ENCODE peak calls at places on chromosomes 4 and X, in eight cellular contexts. B is Peyer's patch, S is heart right ventricle, W is fibroblast of lung, F is RWPE2, X is upper lobe of right lung, L is gastrocnemius medialis, R is endodermal cell. A is an unnamed sample.

GRCh38 chrX:136819026-136819425 is 38.3 kb upstream of the ARHGEF6 start:
- DNase-seq in B (no peak), S (no peak), W (no peak), F (no peak), X (no peak), L (no peak), R (no peak), A (no peak)

GRCh38 chr4:2583517-2583916 is 47.1 kb downstream of the FAM193A start:
- DNase-seq in B (no peak), S (no peak), W (peak; percentile 25), F (no peak), X (no peak), L (no peak), R (no peak), A (no peak)

GRCh38 chr4:82905205-82905604 is 4.7 kb downstream of the THAP9 start:
- DNase-seq in B (no peak), S (no peak), W (peak; percentile 65), F (no peak), X (no peak), L (no peak), R (no peak), A (no peak)

GRCh38 chr4:3017504-3017903 is 54.1 kb downstream of the GRK4 start:
- DNase-seq in B (no peak), S (no peak), W (peak; percentile 72), F (no peak), X (no peak), L (no peak), R (no peak), A (no peak)

GRCh38 chrX:18871161-18871880 is 112.6 kb downstream of the PHKA2 start:
- DNase-seq in B (no peak), S (no peak), W (peak; percentile 17), F (no peak), X (no peak), L (no peak), R (no peak), A (peak; percentile 65)

GRCh38 chrX:153981231-153981630 is 8.7 kb downstream of the TMEM187 start:
- DNase-seq in B (no peak), S (no peak), W (no peak), F (no peak), X (no peak), L (no peak), R (no peak), A (no peak)

GRCh38 chrX:55135171-55135570 is 46.4 kb downstream of the PAGE2 start:
- DNase-seq in B (peak; percentile 73), S (peak; percentile 9), W (peak; percentile 13), F (no peak), X (no peak), L (peak; percentile 1), R (peak; percentile 54), A (peak; percentile 42)

GRCh38 chr4:189021831-189022230 is 882.6 kb downstream of the TRIML1 start:
- DNase-seq in B (no peak), S (no peak), W (peak; percentile 25), F (no peak), X (no peak), L (no peak), R (peak; percentile 59), A (peak; percentile 30)

GRCh38 chr4:39664828-39665731 is 26.4 kb upstream of the SMIM14 start:
- DNase-seq in B (no peak), S (no peak), W (peak; percentile 48), F (no peak), X (no peak), L (no peak), R (no peak), A (no peak)

GRCh38 chr4:184471872-184472539 is 2.3 kb downstream of the IRF2 start:
- DNase-seq in B (no peak), S (no peak), W (no peak), F (no peak), X (no peak), L (no peak), R (peak; percentile 59), A (peak; percentile 52)

GRCh38 chrX:56800801-56801200 is 71.8 kb downstream of the NBDY start:
- DNase-seq in B (peak; percentile 66), S (no peak), W (no peak), F (no peak), X (no peak), L (no peak), R (peak; percentile 55), A (no peak)

GRCh38 chr4:182875471-182875870 is 41.7 kb downstream of the DCTD start:
- DNase-seq in B (no peak), S (no peak), W (no peak), F (no peak), X (no peak), L (no peak), R (no peak), A (no peak)

GRCh38 chrX:9133426-9133825 is 99.5 kb upstream of the FAM9B start:
- DNase-seq in B (no peak), S (no peak), W (peak; percentile 73), F (no peak), X (no peak), L (no peak), R (no peak), A (no peak)

GRCh38 chrX:152735860-152736511 is 2.4 kb downstream of the MAGEA12 start:
- DNase-seq in B (peak; percentile 14), S (no peak), W (no peak), F (no peak), X (no peak), L (no peak), R (no peak), A (no peak)

GRCh38 chr4:47703964-47704363 is 133.9 kb downstream of the CORIN start:
- DNase-seq in B (no peak), S (no peak), W (no peak), F (no peak), X (no peak), L (no peak), R (no peak), A (no peak)

GRCh38 chr4:47703008-47703407 is 134.9 kb downstream of the CORIN start:
- DNase-seq in B (no peak), S (no peak), W (no peak), F (no peak), X (no peak), L (no peak), R (peak; percentile 57), A (no peak)

GRCh38 chr4:47701286-47701685 is 136.6 kb downstream of the CORIN start:
- DNase-seq in B (no peak), S (no peak), W (no peak), F (no peak), X (no peak), L (no peak), R (no peak), A (no peak)

GRCh38 chr4:47705326-47705981 is 132.4 kb downstream of the CORIN start:
- DNase-seq in B (no peak), S (no peak), W (peak; percentile 15), F (no peak), X (no peak), L (no peak), R (no peak), A (no peak)

GRCh38 chr4:47704693-47705325 is 133.1 kb downstream of the CORIN start:
- DNase-seq in B (no peak), S (peak; percentile 38), W (peak; percentile 3), F (no peak), X (no peak), L (no peak), R (peak; percentile 87), A (peak; percentile 77)
- TF ChIP-seq CTCF in B (peak; percentile 22), S (peak; percentile 52), W (peak; percentile 36), F (peak; percentile 47), X (peak; percentile 38), L (no peak), R (peak; percentile 76), A (peak; percentile 84)

GRCh38 chrX:139851730-139852129 is 81.1 kb downstream of the ATP11C start:
- DNase-seq in B (no peak), S (no peak), W (peak; percentile 77), F (no peak), X (no peak), L (no peak), R (no peak), A (no peak)
- H3K4me1 ChIP-seq in B (no peaks in the 10 kb centered on the region), S (no peaks in the 10 kb centered on the region), W (no peaks in the 10 kb centered on the region), F (no peaks in the 10 kb centered on the region), X (no peaks in the 10 kb centered on the region), L (no peaks in the 10 kb centered on the region), R (no peaks in the 10 kb centered on the region), A (no peaks in the 10 kb centered on the region)

DNA sequence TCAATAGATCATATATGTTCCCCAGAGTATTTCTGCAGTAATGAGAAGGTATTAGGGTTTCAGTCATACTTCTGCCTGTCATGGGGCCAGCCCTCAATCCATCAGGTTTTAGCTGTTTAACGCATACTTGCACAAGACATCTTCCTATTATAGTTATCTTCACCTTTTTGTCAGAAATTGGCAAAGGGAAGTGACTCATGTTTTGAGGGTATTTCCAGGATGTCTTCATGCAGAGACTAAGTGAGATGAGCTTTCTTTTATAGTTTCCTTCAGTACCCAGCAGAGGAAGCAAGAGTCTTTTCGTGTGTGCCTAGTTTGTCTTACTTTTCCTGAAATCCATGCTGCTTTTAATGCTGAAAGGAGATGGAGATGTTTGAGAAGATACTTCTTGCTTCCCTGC is 9.5 kb downstream of the CSTF2 start:
- DNase-seq in B (no peak), S (no peak), W (peak; percentile 13), F (no peak), X (no peak), L (no peak), R (no peak), A (no peak)
- H3K36me3 ChIP-seq in B (peaks cover 41% of the 10 kb centered on the region), S (no peaks in the 10 kb centered on the region), W (no peaks in the 10 kb centered on the region), F (peaks cover 51% of the 10 kb centered on the region), X (peaks cover 55% of the 10 kb centered on the region), L (no peaks in the 10 kb centered on the region), R (peaks cover 64% of the 10 kb centered on the region), A (no peaks in the 10 kb centered on the region)

GRCh38 chr4:138677651-138678202 is 337.9 kb upstream of the NOCT start:
- DNase-seq in B (no peak), S (no peak), W (peak; percentile 44), F (no peak), X (no peak), L (no peak), R (no peak), A (no peak)

GRCh38 chr4:138680251-138680650 is 335.3 kb upstream of the NOCT start:
- DNase-seq in B (no peak), S (no peak), W (peak; percentile 30), F (no peak), X (no peak), L (no peak), R (no peak), A (no peak)

GRCh38 chr4:138677212-138677611 is 338.4 kb upstream of the NOCT start:
- DNase-seq in B (no peak), S (no peak), W (no peak), F (no peak), X (no peak), L (no peak), R (no peak), A (no peak)

GRCh38 chr4:138678985-138679746 is 336.4 kb upstream of the NOCT start:
- DNase-seq in B (no peak), S (no peak), W (no peak), F (no peak), X (no peak), L (no peak), R (no peak), A (no peak)

DNA sequence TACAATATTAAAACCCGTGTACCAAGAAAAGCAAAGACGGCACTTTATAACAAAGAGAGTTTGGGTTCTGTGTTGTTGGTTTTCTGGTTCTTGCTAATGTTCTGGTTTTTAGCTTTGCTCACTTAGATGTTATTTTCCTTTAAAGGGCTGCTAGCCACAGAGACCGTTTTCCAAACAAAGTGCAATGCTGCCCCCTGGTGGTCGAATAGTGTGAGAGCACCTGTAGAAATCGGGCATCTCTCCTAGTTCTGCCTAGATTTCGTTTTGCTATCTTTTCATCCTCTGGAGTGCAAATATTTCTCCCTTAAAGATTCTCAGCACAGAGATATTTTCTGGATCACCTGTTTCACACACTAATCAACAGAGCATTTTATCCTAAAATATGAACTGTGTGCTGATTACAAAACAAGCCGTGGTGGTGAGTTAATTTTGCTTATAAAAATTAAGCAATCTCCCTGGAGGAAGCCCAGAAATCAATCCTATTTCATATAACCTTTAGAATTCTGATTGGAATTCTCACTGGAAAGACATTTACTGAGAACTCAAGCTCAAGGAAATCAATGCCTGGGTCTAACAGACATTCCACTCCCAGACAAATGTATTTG is 334.5 kb upstream of the NOCT start:
- DNase-seq in B (peak; percentile 87), S (peak; percentile 81), W (peak; percentile 54), F (no peak), X (peak; percentile 74), L (peak; percentile 53), R (peak; percentile 92), A (peak; percentile 80)
- TF ChIP-seq CTCF in B (peak; percentile 86), S (peak; percentile 94), W (peak; percentile 92), F (peak; percentile 88), X (peak; percentile 96), L (peak; percentile 84), R (peak; percentile 95), A (peak; percentile 88)